ENCODE peak calls at places on chromosomes 11 and 22, in four cellular contexts. One of them, this sample, is unnamed.

GRCh38 chr11:120028181-120028935 is 109.6 kb downstream of the TRIM29 start:
- DNase-seq in SK-N-SH: no peak
- DNase-seq in IMR-90: no peak
- DNase-seq in prostate gland: no peak
- DNase-seq in this sample: no peak

GRCh38 chr22:27252282-27253049 is 549.1 kb downstream of the MN1 start:
- DNase-seq in IMR-90: peak
- DNase-seq in prostate gland: no peak
- DNase-seq in SK-N-SH: no peak
- DNase-seq in this sample: peak

GRCh38 chr22:36439481-36440271 is 41.8 kb downstream of the TXN2 start:
- DNase-seq in prostate gland: no peak
- DNase-seq in IMR-90: peak
- DNase-seq in SK-N-SH: peak
- DNase-seq in this sample: peak

GRCh38 chr11:93192163-93192562 is 5.6 kb downstream of the SLC36A4 start:
- DNase-seq in prostate gland: no peak
- DNase-seq in SK-N-SH: peak
- DNase-seq in IMR-90: no peak
- DNase-seq in this sample: no peak

GRCh38 chr11:75505966-75506692 is 19.6 kb downstream of the GDPD5 start:
- DNase-seq in IMR-90: no peak
- DNase-seq in prostate gland: no peak
- DNase-seq in SK-N-SH: peak
- DNase-seq in this sample: no peak

GRCh38 chr11:23555085-23555484 is 694.8 kb upstream of the CCDC179 start:
- DNase-seq in IMR-90: peak
- DNase-seq in prostate gland: no peak
- DNase-seq in SK-N-SH: no peak
- DNase-seq in this sample: peak

GRCh38 chr11:28673687-28674431 is 565.7 kb downstream of the METTL15 start:
- DNase-seq in IMR-90: peak
- DNase-seq in prostate gland: no peak
- DNase-seq in SK-N-SH: no peak
- DNase-seq in this sample: no peak

GRCh38 chr22:41052661-41053490 is 39.5 kb upstream of the EP300 start:
- DNase-seq in SK-N-SH: no peak
- DNase-seq in prostate gland: no peak
- DNase-seq in IMR-90: peak
- DNase-seq in this sample: peak

GRCh38 chr11:111733655-111734088 is 32.5 kb downstream of the PPP2R1B start:
- DNase-seq in prostate gland: no peak
- DNase-seq in IMR-90: no peak
- DNase-seq in SK-N-SH: no peak
- DNase-seq in this sample: peak

GRCh38 chr22:35425971-35426800 is 26.2 kb downstream of the MCM5 start:
- DNase-seq in prostate gland: no peak
- DNase-seq in IMR-90: peak
- DNase-seq in SK-N-SH: no peak
- DNase-seq in this sample: no peak

DNA sequence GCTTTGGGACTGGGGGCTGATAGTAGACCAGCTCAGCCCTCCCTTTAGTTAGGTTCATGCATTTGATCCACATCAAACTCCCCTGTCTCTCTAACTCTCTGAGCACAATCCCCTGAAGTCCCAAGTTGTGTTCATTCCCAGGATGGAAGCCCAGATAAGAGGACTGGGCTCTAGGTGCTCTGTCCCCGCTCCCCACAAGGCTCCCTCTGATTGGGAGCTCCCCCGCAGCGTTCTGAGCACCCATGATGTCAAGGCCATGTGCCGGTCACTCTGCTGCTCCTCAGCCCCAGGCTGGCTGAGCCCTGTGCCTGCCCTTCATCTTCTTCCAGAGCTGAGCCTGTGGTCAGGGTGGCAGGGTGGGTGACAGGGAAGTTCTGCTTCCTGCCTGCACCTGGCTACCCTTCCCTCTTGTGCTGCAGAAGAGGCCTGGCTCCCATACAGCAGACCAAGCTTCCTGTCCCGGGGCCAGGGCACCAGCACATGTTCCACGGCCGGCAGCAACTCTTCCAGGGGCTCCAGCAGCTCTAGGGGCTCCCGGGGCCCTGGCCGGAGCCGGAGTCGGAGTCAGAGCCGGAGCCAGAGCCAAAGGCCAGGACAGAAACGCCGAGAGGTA is 14.9 kb downstream of the ROBO3 start:
- DNase-seq in IMR-90: no peak
- DNase-seq in prostate gland: no peak
- DNase-seq in SK-N-SH: no peak
- DNase-seq in this sample: no peak
- TF ChIP-seq CTCF in IMR-90: no peak
- TF ChIP-seq CTCF in prostate gland: no peak
- TF ChIP-seq CTCF in SK-N-SH: no peak
- TF ChIP-seq CTCF in this sample: no peak

DNA sequence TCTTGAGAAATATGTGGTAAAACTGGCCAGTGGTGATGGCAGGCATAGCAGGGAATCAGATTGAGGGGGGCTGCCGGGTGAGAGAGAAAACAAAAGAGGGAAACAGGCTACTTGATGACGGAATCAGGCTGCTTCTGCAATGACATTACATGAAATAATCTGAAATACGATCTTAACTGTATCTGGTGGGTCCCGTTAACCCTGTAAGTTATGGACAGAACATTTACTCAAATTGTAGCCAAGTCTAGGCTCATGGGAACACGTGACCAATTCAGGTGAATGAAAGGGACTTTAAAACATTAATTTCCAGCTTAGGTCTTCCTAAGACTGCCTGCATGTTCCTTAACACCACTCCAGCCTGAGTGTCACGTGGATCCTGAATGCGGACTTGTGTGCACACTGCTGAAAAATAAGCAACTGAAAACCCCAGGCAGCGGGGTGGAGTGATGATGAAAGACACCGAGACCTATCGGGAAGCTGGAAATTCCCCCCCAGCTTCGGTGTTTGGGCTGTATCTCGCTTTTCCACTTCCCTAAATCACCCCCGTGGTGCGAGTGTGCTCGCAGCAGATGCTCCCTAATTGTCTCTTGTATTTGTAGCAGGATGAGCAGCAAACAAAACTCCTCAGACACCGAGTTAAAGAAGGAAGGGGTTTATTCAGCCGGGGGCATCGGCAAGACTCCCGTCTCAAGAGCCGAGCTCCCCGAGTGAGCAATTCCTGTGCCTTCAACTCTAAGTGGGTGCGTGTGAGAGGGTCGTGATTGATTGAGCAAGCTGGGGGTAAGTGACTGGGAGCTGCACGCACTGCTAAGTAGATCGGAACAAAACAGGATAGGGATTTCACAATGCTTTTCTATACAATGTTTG is 145.0 kb upstream of the GRK3 start:
- DNase-seq in prostate gland: no peak
- DNase-seq in SK-N-SH: no peak
- DNase-seq in IMR-90: peak
- DNase-seq in this sample: no peak
- H3K4me3 ChIP-seq in prostate gland: no peak
- H3K4me3 ChIP-seq in SK-N-SH: no peak
- H3K4me3 ChIP-seq in IMR-90: peak
- H3K4me3 ChIP-seq in this sample: no peak

GRCh38 chr11:1919428-1920127 is at the start of gene TNNT3:
- DNase-seq in prostate gland: no peak
- DNase-seq in SK-N-SH: peak
- DNase-seq in IMR-90: no peak
- DNase-seq in this sample: no peak
- TF ChIP-seq CTCF in prostate gland: no peak
- TF ChIP-seq CTCF in SK-N-SH: no peak
- TF ChIP-seq CTCF in IMR-90: no peak
- TF ChIP-seq CTCF in this sample: no peak

GRCh38 chr11:19714387-19715363 is 2.0 kb downstream of the NAV2 start:
- DNase-seq in SK-N-SH: peak
- DNase-seq in IMR-90: peak
- DNase-seq in prostate gland: peak
- DNase-seq in this sample: peak

GRCh38 chr11:19712281-19713220 is at the start of gene NAV2:
- DNase-seq in SK-N-SH: peak
- DNase-seq in prostate gland: peak
- DNase-seq in IMR-90: peak
- DNase-seq in this sample: peak

GRCh38 chr11:19713221-19714092 is 820 bp downstream of the NAV2 start:
- DNase-seq in IMR-90: no peak
- DNase-seq in prostate gland: no peak
- DNase-seq in SK-N-SH: peak
- DNase-seq in this sample: peak

GRCh38 chr11:19714093-19714386 is 1.4 kb downstream of the NAV2 start:
- DNase-seq in SK-N-SH: peak
- DNase-seq in IMR-90: peak
- DNase-seq in prostate gland: no peak
- DNase-seq in this sample: peak

GRCh38 chr11:19715373-19715772 is 2.7 kb downstream of the NAV2 start:
- DNase-seq in prostate gland: no peak
- DNase-seq in SK-N-SH: no peak
- DNase-seq in IMR-90: peak
- DNase-seq in this sample: peak
- H3K4me3 ChIP-seq in prostate gland: peak
- H3K4me3 ChIP-seq in SK-N-SH: peak
- H3K4me3 ChIP-seq in IMR-90: peak
- H3K4me3 ChIP-seq in this sample: peak